ENCODE peak calls at places on chromosomes 1 and 21, in six cellular contexts. U is CD8-positive, alpha-beta T cell; F is mammary epithelial cell; B is psoas muscle; H is lower lobe of right lung; I is heart left ventricle. J is an unnamed sample. For H3K4me1, the result is how much of the 10 kb centered on the place peaks cover.

GRCh38 chr1:174308604-174309003 is 139.2 kb upstream of the GPR52 start:
- DNase-seq in U (no peak), F (no peak), B (no peak), H (no peak), I (no peak), J (no peak)

GRCh38 chr1:69263982-69264381 is 303.7 kb upstream of the LRRC7 start:
- DNase-seq in U (no peak), F (no peak), B (no peak), H (no peak), I (peak), J (peak)

GRCh38 chr1:28392027-28392652 is 22.6 kb downstream of the PHACTR4 start:
- DNase-seq in U (no peak), F (peak), B (no peak), H (no peak), I (no peak), J (peak)

GRCh38 chr1:34896612-34897011 is 32.8 kb downstream of the DLGAP3 start:
- DNase-seq in U (no peak), F (no peak), B (no peak), H (no peak), I (no peak), J (no peak)

GRCh38 chr21:45749974-45750373 is 106.4 kb downstream of the PCBP3 start:
- DNase-seq in U (no peak), F (no peak), B (no peak), H (no peak), I (no peak), J (no peak)

GRCh38 chr1:232212248-232212647 is 417.7 kb downstream of the SIPA1L2 start:
- DNase-seq in U (no peak), F (no peak), B (no peak), H (no peak), I (no peak), J (no peak)

GRCh38 chr1:41599912-41600311 is 115.4 kb upstream of the EDN2 start:
- DNase-seq in U (no peak), F (no peak), B (no peak), H (no peak), I (no peak), J (no peak)

GRCh38 chr1:234618726-234619049 is 8.7 kb upstream of the IRF2BP2 start:
- DNase-seq in U (no peak), F (no peak), B (no peak), H (no peak), I (no peak), J (no peak)

GRCh38 chr1:152109998-152110294 is 5.3 kb downstream of the TCHH start:
- DNase-seq in U (no peak), F (no peak), B (no peak), H (no peak), I (no peak), J (no peak)

GRCh38 chr21:38303300-38303699 is 46.5 kb downstream of the KCNJ15 start:
- DNase-seq in U (no peak), F (peak), B (peak), H (no peak), I (no peak), J (peak)

GRCh38 chr21:31665397-31665796 is 5.9 kb downstream of the SOD1 start:
- DNase-seq in U (no peak), F (peak), B (no peak), H (no peak), I (no peak), J (no peak)

GRCh38 chr1:82059931-82060330 is 259.2 kb downstream of the ADGRL2 start:
- DNase-seq in U (no peak), F (peak), B (no peak), H (no peak), I (no peak), J (no peak)

GRCh38 chr1:25460020-25460419 is 29.3 kb downstream of the MACO1 start:
- DNase-seq in U (no peak), F (no peak), B (no peak), H (no peak), I (peak), J (no peak)

GRCh38 chr1:233081686-233082085 is 131.3 kb downstream of the NTPCR start:
- DNase-seq in U (no peak), F (peak), B (no peak), H (no peak), I (no peak), J (peak)

GRCh38 chr1:51070011-51070410 is 32.0 kb upstream of the C1orf185 start:
- DNase-seq in U (no peak), F (no peak), B (no peak), H (no peak), I (no peak), J (no peak)

GRCh38 chr21:41482321-41482720 is 25.6 kb downstream of the TMPRSS2 start:
- DNase-seq in U (no peak), F (peak), B (no peak), H (no peak), I (no peak), J (no peak)

GRCh38 chr1:235503333-235504121 is 725 bp downstream of the B3GALNT2 start:
- DNase-seq in U (no peak), F (peak), B (peak), H (peak), I (peak), J (peak)

GRCh38 chr1:20950689-20951088 is 163.6 kb upstream of the HP1BP3 start:
- DNase-seq in U (no peak), F (peak), B (no peak), H (no peak), I (no peak), J (no peak)

GRCh38 chr1:55244476-55245109 is 29.4 kb upstream of the USP24 start:
- DNase-seq in U (no peak), F (peak), B (no peak), H (no peak), I (no peak), J (no peak)

GRCh38 chr21:36087362-36088138 is 17.7 kb downstream of the CBR1 start:
- DNase-seq in U (no peak), F (no peak), B (no peak), H (no peak), I (no peak), J (no peak)

GRCh38 chr1:90502696-90503095 is 214.4 kb downstream of the BARHL2 start:
- DNase-seq in U (no peak), F (no peak), B (no peak), H (no peak), I (no peak), J (no peak)

GRCh38 chr1:223175032-223175431 is 32.0 kb upstream of the TLR5 start:
- DNase-seq in U (no peak), F (peak), B (no peak), H (no peak), I (no peak), J (no peak)
- TF ChIP-seq CTCF in U (no peak), F (peak), B (peak), H (peak), I (peak), J (no peak)

DNA sequence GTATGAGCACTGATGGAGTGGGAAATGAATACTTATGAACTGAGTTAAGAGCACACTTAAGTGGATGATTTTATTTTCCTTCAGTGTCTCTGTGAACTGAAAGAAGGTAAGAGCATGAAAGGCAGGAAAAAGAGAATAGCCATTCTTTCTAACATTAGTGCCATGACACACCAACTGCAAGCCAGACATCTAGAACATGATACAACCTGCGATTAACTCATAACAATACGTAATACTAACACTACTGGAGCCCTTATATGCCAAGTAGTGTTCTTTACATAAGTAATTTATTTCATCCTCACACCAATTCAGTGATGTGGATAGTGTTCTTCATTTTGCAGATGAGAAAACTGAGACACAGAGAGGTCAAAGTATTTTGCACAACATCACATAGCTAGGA is 56.7 kb downstream of the PRRX1 start:
- DNase-seq in U (no peak), F (peak), B (no peak), H (no peak), I (no peak), J (no peak)
- H3K4me3 ChIP-seq in U (no peak), F (no peak), B (no peak), H (no peak), I (no peak), J (no peak)

GRCh38 chr1:109786107-109786470 is 22.4 kb upstream of the EPS8L3 start:
- DNase-seq in U (no peak), F (no peak), B (no peak), H (peak), I (no peak), J (no peak)
- H3K4me1 ChIP-seq in U (under half), F (under half), B (under half), H (half or more), I (under half), J (under half)

GRCh38 chr1:228032041-228032440 is 25.2 kb downstream of the WNT3A start:
- DNase-seq in U (no peak), F (no peak), B (peak), H (peak), I (no peak), J (peak)
- TF ChIP-seq CTCF in U (no peak), F (no peak), B (no peak), H (no peak), I (no peak), J (no peak)

GRCh38 chr1:150877220-150877516 is 769 bp upstream of the ARNT start:
- DNase-seq in U (no peak), F (no peak), B (no peak), H (no peak), I (no peak), J (no peak)
- H3K4me3 ChIP-seq in U (peak), F (peak), B (peak), H (peak), I (peak), J (peak)

DNA sequence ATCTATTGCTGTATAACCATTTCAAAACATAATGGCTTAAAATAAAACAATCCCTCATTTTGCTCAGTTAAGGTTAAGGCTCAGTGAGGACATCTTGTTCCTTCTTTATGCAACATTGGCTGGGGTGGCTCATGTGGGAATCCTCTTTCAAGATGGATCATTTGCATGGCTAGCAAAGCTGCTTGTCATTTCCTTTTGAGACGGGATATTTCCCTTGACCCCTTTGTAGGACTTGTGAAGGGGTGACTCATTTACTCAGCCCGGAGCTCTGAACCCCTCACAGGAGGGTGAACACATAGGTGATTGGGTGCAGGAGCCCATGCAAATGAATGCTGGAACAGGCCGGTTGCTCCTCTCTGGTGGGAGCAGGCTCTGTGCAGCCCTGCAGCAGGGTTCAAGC is 15.9 kb upstream of the C8A start:
- DNase-seq in U (no peak), F (no peak), B (no peak), H (no peak), I (no peak), J (no peak)
- H3K4me1 ChIP-seq in U (under half), F (under half), B (under half), H (under half), I (under half), J (under half)

GRCh38 chr1:112058815-112059450 is 69.5 kb upstream of the KCND3 start:
- DNase-seq in U (no peak), F (peak), B (no peak), H (no peak), I (no peak), J (no peak)
- TF ChIP-seq CTCF in U (no peak), F (peak), B (no peak), H (no peak), I (no peak), J (no peak)

GRCh38 chr1:93598861-93599439 is 82.7 kb downstream of the BCAR3 start:
- DNase-seq in U (no peak), F (no peak), B (no peak), H (no peak), I (no peak), J (no peak)
- H3K4me3 ChIP-seq in U (no peak), F (no peak), B (no peak), H (no peak), I (no peak), J (no peak)

DNA sequence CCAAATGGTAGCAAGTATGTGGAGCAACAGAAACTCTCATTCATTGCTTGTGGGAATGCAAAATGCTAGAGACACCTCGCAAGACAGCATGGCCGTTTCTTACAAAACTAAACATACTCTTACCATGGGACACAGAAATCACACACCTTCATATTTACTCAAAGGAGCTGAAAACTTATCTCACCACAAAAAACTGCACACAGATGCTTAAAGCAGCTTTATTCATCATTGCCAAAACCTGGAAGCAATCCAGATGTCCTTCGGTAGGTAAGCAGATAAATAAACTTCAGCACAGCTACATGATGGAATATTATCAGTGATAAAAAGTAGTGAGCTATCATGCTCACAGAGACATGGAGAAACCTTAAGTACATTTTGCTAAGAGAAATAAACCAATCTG is 124.3 kb downstream of the RERE start:
- DNase-seq in U (no peak), F (no peak), B (no peak), H (no peak), I (no peak), J (no peak)
- H3K4me1 ChIP-seq in U (under half), F (under half), B (under half), H (under half), I (under half), J (under half)